ENCODE peak calls at places on chromosomes 11 and 22, in four cellular contexts. I, D, T and Z are unnamed samples.

GRCh38 chr22:41603873-41604332 is 14.3 kb upstream of the PMM1 start:
- DNase-seq in I (no peak), D (no peak), T (peak; percentile 89), Z (no peak)

GRCh38 chr11:75140269-75141138 is 10.4 kb upstream of the SLCO2B1 start:
- DNase-seq in I (peak; percentile 11), D (peak; percentile 47), T (peak; percentile 72), Z (peak; percentile 61)

GRCh38 chr22:47420211-47420610 is 657.8 kb downstream of the TBC1D22A start:
- DNase-seq in I (no peak), T (no peak), D (no peak), Z (no peak)

GRCh38 chr11:124481365-124482323 is 36.1 kb upstream of the OR8B8 start:
- DNase-seq in T (peak; percentile 81), D (peak; percentile 9), I (peak; percentile 52), Z (peak; percentile 23)

GRCh38 chr11:124625504-124626168 is 3.0 kb downstream of the TBRG1 start:
- DNase-seq in I (no peak), D (no peak), T (no peak), Z (no peak)

GRCh38 chr11:87473174-87473573 is 435.4 kb downstream of the TMEM135 start:
- DNase-seq in D (no peak), T (no peak), I (peak; percentile 97), Z (no peak)

GRCh38 chr11:78855146-78855545 is 280.5 kb upstream of the NARS2 start:
- DNase-seq in I (no peak), T (no peak), D (no peak), Z (no peak)

GRCh38 chr11:7648264-7648663 is 25.0 kb downstream of the CYB5R2 start:
- DNase-seq in I (no peak), D (no peak), T (no peak), Z (no peak)

GRCh38 chr22:44730034-44730433 is 22.3 kb upstream of the ARHGAP8 start:
- DNase-seq in D (no peak), T (no peak), I (no peak), Z (no peak)

GRCh38 chr22:46984751-46985506 is 222.5 kb downstream of the TBC1D22A start:
- DNase-seq in T (no peak), I (peak; percentile 69), D (no peak), Z (no peak)

GRCh38 chr22:43435851-43436535 is 24.2 kb downstream of the MPPED1 start:
- DNase-seq in I (no peak), D (no peak), T (no peak), Z (no peak)

GRCh38 chr22:43438666-43439347 is 27.0 kb downstream of the MPPED1 start:
- DNase-seq in I (no peak), T (no peak), D (no peak), Z (no peak)

GRCh38 chr22:43434601-43435311 is 22.9 kb downstream of the MPPED1 start:
- DNase-seq in T (no peak), I (no peak), D (no peak), Z (no peak)

GRCh38 chr22:43437871-43438475 is 26.2 kb downstream of the MPPED1 start:
- DNase-seq in D (no peak), T (no peak), I (no peak), Z (no peak)

DNA sequence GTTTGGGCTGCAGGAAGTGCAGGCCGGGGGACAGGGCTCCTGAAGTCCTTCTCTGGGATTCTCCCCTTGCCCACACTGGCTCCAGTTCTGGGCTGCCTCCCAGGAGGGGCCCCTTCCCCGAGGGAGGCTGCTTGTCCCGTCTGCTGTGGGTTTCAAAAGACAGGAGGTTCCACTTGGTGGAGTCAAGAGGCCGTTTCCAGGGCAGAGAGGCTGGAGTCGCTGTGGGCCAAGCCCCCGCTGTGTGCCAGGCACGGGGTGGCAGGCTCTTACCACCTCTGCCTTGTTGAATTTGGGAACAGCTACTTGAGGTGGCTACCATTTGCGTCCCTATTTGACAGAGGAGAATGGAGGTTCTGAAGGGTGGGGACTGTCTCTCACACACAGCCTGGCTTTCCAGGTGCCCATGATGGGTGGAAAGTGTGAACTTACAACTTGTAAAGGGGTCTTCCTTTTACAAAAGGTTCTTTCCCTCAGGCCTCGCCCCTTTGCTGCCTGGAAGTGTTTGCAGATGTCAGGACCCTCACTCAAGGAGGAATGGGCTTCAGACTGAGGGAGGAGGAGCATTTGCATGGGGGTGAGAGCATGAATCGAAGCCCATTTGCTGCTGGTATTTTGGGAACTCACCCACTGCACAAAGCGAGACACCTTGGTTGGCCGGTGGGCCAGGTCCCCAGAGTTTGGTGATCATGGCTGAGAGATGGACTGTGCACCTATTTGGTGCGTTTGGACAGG is 24.9 kb downstream of the MPPED1 start:
- DNase-seq in I (no peak), T (no peak), D (no peak), Z (no peak)
- TF ChIP-seq MAZ in I (no peak), T (no peak), D (no peak), Z (no peak)

GRCh38 chr11:6567371-6567745 is 36.1 kb downstream of the RRP8 start:
- DNase-seq in T (no peak), I (no peak), D (no peak), Z (no peak)
- TF ChIP-seq CEBPB in T (no peak), I (no peak), D (no peak), Z (no peak)

GRCh38 chr22:25203082-25203481 is 3.4 kb downstream of the CRYBB3 start:
- DNase-seq in I (no peak), T (no peak), D (no peak), Z (no peak)

GRCh38 chr22:25200967-25201366 is 1.3 kb downstream of the CRYBB3 start:
- DNase-seq in T (no peak), D (no peak), I (no peak), Z (no peak)

GRCh38 chr22:25199726-25200520 is at the start of gene CRYBB3:
- DNase-seq in T (no peak), I (no peak), D (no peak), Z (no peak)

GRCh38 chr22:25201557-25202273 is 2.1 kb downstream of the CRYBB3 start:
- DNase-seq in I (no peak), D (no peak), T (no peak), Z (no peak)

GRCh38 chr22:25202290-25202921 is 2.7 kb downstream of the CRYBB3 start:
- DNase-seq in I (peak; percentile 43), T (peak; percentile 60), D (peak; percentile 59), Z (peak; percentile 69)
- H3K4me2 ChIP-seq in I (no peak overlapping the region), T (no peak overlapping the region), D (no peak overlapping the region), Z (no peak overlapping the region)

GRCh38 chr11:104968856-104969776 is 742 bp upstream of the CASP4 start:
- DNase-seq in T (no peak), D (peak; percentile 50), I (peak; percentile 34), Z (no peak)
- TF ChIP-seq MAZ in T (no peak), D (no peak), I (no peak), Z (no peak)